ENCODE peak calls at places on chromosome 12, in four cellular contexts. U, D, X and B are unnamed samples. For H3K9me3, the result is how much of the 10 kb centered on the place peaks cover.

GRCh38 chr12:1594045-1594294 is 411 bp downstream of the FBXL14 start:
- DNase-seq in D (peak), U (peak), X (peak), B (peak)

GRCh38 chr12:8563383-8563782 is 22.7 kb upstream of the CLEC4E start:
- DNase-seq in U (no peak), X (no peak), D (no peak), B (no peak)

GRCh38 chr12:92396647-92397258 is 251.1 kb upstream of the BTG1 start:
- DNase-seq in X (peak), D (no peak), U (peak), B (peak)

GRCh38 chr12:128971802-128972201 is 118.5 kb downstream of the GLT1D1 start:
- DNase-seq in D (no peak), X (no peak), U (no peak), B (no peak)

GRCh38 chr12:88248606-88249005 is 106.5 kb downstream of the TMTC3 start:
- DNase-seq in D (no peak), U (no peak), X (no peak), B (no peak)

GRCh38 chr12:19771858-19772257 is 332.6 kb downstream of the AEBP2 start:
- DNase-seq in X (no peak), D (no peak), U (peak), B (peak)

GRCh38 chr12:93366427-93366826 is 11.3 kb upstream of the NUDT4 start:
- DNase-seq in X (no peak), D (no peak), U (no peak), B (no peak)

GRCh38 chr12:124646385-124647230 is 79.2 kb upstream of the NCOR2 start:
- DNase-seq in X (no peak), U (peak), D (no peak), B (no peak)

GRCh38 chr12:69254046-69254445 is 14.7 kb downstream of the CPSF6 start:
- DNase-seq in X (peak), D (no peak), U (peak), B (no peak)

GRCh38 chr12:116924558-116925453 is 14.1 kb downstream of the FBXW8 start:
- DNase-seq in D (peak), U (peak), X (peak), B (peak)

GRCh38 chr12:60333461-60333860 is 737.6 kb downstream of the SLC16A7 start:
- DNase-seq in X (no peak), U (no peak), D (no peak), B (no peak)

GRCh38 chr12:45051490-45052105 is 699 bp upstream of the DBX2 start:
- DNase-seq in U (peak), X (peak), D (no peak), B (no peak)

GRCh38 chr12:2311001-2311778 is 258.4 kb downstream of the CACNA1C start:
- DNase-seq in D (no peak), X (no peak), U (peak), B (no peak)

GRCh38 chr12:45232771-45233372 is 17.0 kb downstream of the ANO6 start:
- DNase-seq in U (peak), D (peak), X (peak), B (peak)

GRCh38 chr12:24770334-24770733 is 178.6 kb downstream of the BCAT1 start:
- DNase-seq in X (no peak), D (no peak), U (peak), B (no peak)

GRCh38 chr12:120229583-120230325 is 28.8 kb upstream of the RPLP0 start:
- DNase-seq in U (peak), X (peak), D (no peak), B (peak)

GRCh38 chr12:69821441-69822204 is 3.4 kb upstream of the MYRFL start:
- DNase-seq in X (peak), D (peak), U (peak), B (peak)

GRCh38 chr12:121165316-121165715 is 32.6 kb downstream of the P2RX7 start:
- DNase-seq in X (peak), U (no peak), D (peak), B (no peak)

GRCh38 chr12:66144796-66145754 is 14.5 kb upstream of the LLPH start:
- DNase-seq in D (peak), X (peak), U (peak), B (no peak)

GRCh38 chr12:109047081-109047805 is 5.1 kb upstream of the USP30 start:
- DNase-seq in U (peak), D (no peak), X (peak), B (no peak)

DNA sequence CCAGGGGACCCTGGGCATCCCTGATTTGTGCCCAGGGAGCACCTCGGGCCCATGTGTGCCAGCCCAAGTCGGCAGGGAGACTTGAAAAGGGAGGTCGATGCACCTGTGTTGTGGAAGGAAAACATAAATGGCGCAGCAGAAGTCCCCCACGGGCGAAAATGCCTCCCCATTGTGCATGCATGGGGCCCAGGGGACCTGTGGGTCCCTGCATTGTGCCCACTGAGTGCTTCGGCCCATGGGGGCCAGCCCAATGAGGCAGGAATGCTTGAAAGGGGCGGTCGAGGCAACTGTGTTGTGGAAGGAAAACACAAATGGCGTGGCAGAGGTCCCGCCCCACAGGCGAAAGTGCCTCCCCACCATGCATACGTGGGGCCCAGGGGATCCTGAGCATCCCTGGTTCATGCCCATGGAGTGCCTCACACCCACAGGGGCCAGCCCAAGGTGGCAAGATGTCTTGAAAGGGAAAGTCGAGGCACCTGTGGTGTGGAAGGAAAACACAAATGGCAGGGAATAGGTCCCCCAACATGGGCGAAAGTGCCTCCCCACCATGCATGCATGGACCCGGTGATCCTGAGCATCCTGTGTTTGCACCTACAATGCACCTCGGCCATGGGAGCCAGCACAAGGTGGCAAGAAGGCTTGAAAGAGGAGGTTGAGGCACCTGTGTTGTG is 368.0 kb downstream of the ALG10 start:
- DNase-seq in D (no peak), X (no peak), U (no peak), B (no peak)
- H3K9me3 ChIP-seq in D (under half), X (half or more), U (under half), B (under half)

DNA sequence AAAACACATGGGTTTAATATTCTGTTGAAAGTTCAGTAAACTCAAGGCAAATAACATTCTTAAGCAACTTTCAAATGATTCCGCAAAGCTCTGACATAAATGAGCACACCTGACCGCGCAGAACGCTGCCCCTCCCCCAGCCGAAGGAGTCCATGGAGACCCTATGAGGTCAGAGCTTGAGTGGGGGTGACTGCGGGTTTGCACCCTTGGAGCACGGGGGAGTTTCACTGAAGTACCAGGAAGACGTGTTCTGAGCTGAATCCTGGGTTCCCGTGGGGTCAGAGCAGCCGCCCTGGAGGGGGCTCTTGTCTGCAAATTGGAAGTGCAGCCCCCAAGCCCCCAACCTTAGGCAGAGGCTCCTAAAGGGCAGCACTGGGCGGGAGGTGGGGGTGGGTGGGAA is 324.1 kb upstream of the SFSWAP start:
- DNase-seq in D (no peak), U (no peak), X (no peak), B (no peak)
- H3K9me3 ChIP-seq in D (under half), U (under half), X (under half), B (under half)

DNA sequence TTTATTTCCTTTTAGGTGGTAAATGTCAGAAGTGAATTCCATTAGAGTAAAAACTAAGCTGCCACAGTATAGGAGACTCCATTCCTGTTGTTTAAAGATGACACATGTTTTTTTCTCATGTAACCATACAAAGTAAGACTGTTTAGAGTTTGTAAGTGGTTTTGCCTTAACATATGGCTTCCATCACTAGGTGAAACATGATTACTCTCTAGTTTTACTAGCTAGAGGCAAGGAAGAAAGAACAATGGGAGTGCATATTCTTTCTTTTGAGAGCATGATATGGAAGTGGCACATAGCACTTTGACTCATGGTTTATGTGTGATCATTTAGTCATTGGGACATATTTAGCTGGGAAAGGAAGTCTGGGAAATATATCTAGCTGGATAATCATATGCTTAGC is 7.7 kb downstream of the ATF7IP start:
- DNase-seq in X (peak), U (peak), D (no peak), B (no peak)
- H3K9me3 ChIP-seq in X (under half), U (under half), D (under half), B (under half)

DNA sequence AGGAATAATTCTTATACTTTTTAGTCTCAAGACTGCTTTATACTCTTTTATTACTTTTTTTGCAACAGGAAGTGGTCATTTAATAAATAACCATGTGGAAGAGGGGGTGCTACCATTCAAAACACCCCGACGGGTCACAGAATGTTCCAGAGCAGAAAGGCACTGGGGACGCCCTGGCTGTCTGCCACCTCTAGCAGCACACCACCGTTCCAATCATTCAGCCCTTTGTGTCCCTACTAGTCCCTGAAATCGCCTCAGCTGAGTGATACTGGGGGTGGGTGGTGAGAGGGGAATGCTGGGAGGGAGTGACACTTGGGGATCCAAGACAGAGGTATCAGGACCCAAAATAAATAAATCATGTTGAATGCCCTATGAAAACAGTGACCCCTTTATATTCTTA is 52.4 kb downstream of the MON2 start:
- DNase-seq in X (no peak), D (no peak), U (no peak), B (no peak)
- H3K9me3 ChIP-seq in X (under half), D (under half), U (under half), B (under half)

GRCh38 chr12:31984806-31985591 is 25.8 kb downstream of the RESF1 start:
- DNase-seq in D (no peak), X (no peak), U (no peak), B (no peak)
- H3K9me3 ChIP-seq in D (under half), X (under half), U (under half), B (under half)

DNA sequence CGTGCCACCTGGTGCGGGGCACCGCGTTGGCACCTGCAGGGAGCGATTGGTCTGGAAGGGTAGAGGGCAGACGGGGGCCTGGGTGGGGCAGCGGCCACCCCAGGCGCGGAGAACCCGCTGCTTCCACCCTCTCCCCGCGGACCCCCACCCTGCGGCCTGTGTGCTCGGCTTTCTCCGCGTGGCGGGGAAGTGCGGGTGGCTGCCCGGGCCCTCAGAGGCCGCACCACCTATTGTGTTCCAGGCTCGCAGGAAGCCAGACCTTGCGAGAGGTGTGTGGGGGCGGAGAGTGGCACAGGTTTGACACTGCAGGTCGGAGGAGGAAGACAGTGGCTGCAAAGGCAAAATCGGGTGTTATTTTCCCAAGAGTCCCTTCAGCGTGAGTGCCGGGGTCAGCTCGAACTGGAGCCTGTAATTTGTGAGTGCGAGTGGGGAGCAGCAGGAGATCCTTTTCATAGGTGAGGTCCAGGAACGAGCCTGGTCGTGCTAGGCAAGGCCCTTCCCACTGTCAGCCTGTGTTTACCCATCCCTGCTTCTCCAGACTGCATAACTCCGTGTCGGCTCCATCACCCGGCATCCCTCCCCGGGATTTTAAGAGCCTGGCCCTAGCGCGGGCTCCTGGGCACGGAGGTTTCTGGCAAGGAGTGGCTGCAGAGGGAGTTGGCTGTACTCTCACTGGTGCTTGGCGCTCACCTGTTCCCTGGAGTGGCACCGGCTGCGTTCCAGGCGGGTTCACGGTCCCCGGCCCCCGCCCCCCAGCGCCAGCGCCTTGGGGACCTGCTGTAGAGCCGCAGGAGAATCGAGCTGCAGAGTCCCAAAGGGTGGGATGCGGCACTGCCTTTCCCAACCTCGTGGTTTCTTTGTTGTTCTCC is 930 bp downstream of the TBC1D30 start:
- DNase-seq in X (no peak), U (no peak), D (no peak), B (no peak)
- H3K9me3 ChIP-seq in X (under half), U (under half), D (under half), B (under half)

GRCh38 chr12:28215021-28215420 is 24.8 kb downstream of the CCDC91 start:
- DNase-seq in D (no peak), X (no peak), U (no peak), B (no peak)

GRCh38 chr12:28212182-28212581 is 21.9 kb downstream of the CCDC91 start:
- DNase-seq in X (no peak), D (no peak), U (no peak), B (no peak)

GRCh38 chr12:28209782-28210181 is 19.5 kb downstream of the CCDC91 start:
- DNase-seq in U (no peak), X (peak), D (no peak), B (no peak)
- H3K9me3 ChIP-seq in U (under half), X (under half), D (under half), B (under half)

GRCh38 chr12:131390408-131391100 is 320.3 kb upstream of the SFSWAP start:
- DNase-seq in U (peak), D (peak), X (no peak), B (no peak)

GRCh38 chr12:131387281-131388163 is 323.4 kb upstream of the SFSWAP start:
- DNase-seq in U (no peak), D (no peak), X (no peak), B (no peak)

GRCh38 chr12:131391399-131391798 is 319.5 kb upstream of the SFSWAP start:
- DNase-seq in U (no peak), D (no peak), X (no peak), B (no peak)

GRCh38 chr12:131388164-131388795 is 322.6 kb upstream of the SFSWAP start:
- DNase-seq in X (no peak), U (no peak), D (no peak), B (no peak)

DNA sequence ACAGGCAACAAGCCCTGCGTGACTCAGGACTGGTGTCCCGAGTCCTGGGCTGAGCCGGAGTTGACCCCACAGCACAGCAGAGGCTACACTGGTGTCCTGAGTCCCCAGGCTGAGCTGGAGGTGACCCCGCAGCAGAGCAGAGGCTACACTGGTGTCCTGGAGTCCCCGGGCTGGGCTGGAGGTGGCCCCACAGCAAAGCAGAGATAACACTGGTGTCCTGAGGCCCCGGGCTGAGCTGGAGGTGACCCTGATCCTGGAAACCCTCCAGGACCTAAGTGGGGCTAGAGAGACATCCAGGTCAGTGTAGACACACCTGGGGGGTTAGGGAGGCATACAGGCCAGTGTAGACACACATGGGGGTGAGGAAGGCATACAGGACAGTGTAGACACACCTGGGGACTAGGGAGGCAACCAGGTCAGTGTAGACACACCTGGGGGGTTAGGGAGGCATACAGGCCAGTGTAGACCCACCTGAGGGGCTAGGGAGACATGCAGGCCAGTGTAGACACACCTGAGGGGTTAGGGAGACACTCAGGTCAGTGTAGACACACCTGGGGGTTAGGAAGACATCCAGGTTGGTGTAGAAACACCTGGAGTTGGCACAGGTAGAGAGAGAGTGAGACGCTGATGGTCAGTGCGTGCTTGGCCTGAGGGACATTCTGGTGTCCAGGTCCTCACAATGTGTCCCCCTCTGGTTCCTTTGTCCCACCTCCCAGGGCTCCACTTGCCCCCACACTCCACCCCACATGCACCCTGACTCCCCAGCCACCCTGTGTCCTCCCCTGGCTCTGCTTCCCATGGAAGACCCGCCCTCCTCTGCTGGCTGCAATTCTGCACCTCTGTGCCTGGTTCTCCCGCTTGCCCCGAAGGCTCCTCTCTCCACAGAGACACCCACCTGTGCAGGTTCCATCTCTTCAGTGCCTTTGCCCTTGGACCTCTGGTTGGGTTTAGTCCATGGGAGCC is 321.6 kb upstream of the SFSWAP start:
- DNase-seq in D (no peak), X (no peak), U (no peak), B (no peak)
- H3K9me3 ChIP-seq in D (under half), X (under half), U (under half), B (under half)